ENCODE peak calls at places on chromosomes 1 and 21, in four cellular contexts. H, Y, Z and O are unnamed samples.

GRCh38 chr1:152018537-152018936 is 18.3 kb downstream of the S100A11 start:
- DNase-seq in H (peak), Y (no peak), Z (no peak), O (peak)

GRCh38 chr1:211975152-211975941 is 60.0 kb downstream of the INTS7 start:
- DNase-seq in H (no peak), Y (no peak), Z (peak), O (no peak)

GRCh38 chr1:36344395-36344680 is 20.9 kb upstream of the EVA1B start:
- DNase-seq in H (no peak), Y (no peak), Z (no peak), O (no peak)

GRCh38 chr1:17648457-17649145 is 106.5 kb upstream of the ACTL8 start:
- DNase-seq in H (no peak), Y (no peak), Z (no peak), O (no peak)

GRCh38 chr1:61434276-61434675 is 290.7 kb downstream of the TM2D1 start:
- DNase-seq in H (no peak), Y (no peak), Z (peak), O (no peak)

GRCh38 chr1:230594374-230594773 is 47.9 kb upstream of the COG2 start:
- DNase-seq in H (no peak), Y (no peak), Z (no peak), O (no peak)

GRCh38 chr1:66788231-66788939 is 12.7 kb downstream of the INSL5 start:
- DNase-seq in H (no peak), Y (no peak), Z (no peak), O (no peak)

GRCh38 chr1:204673909-204674701 is 11.4 kb downstream of the LRRN2 start:
- DNase-seq in H (peak), Y (no peak), Z (no peak), O (peak)

GRCh38 chr1:44134071-44134920 is 7.1 kb downstream of the KLF18 start:
- DNase-seq in H (no peak), Y (no peak), Z (no peak), O (peak)

GRCh38 chr1:184036517-184036949 is 995 bp downstream of the COLGALT2 start:
- DNase-seq in H (peak), Y (no peak), Z (no peak), O (peak)

GRCh38 chr1:12179111-12179519 is 12.3 kb downstream of the TNFRSF1B start:
- DNase-seq in H (no peak), Y (no peak), Z (peak), O (no peak)

GRCh38 chr1:84156210-84156621 is 12.1 kb downstream of the PRKACB start:
- DNase-seq in H (no peak), Y (no peak), Z (peak), O (no peak)

GRCh38 chr1:162918111-162918754 is 57.3 kb upstream of the CCDC190 start:
- DNase-seq in H (no peak), Y (no peak), Z (no peak), O (no peak)

GRCh38 chr1:34460193-34460592 is 283.5 kb downstream of the C1orf94 start:
- DNase-seq in H (peak), Y (peak), Z (no peak), O (peak)

GRCh38 chr1:177937931-177938330 is 31.9 kb downstream of the SEC16B start:
- DNase-seq in H (no peak), Y (no peak), Z (peak), O (peak)
- H3K4ac ChIP-seq in H (no peak), Y (no peak), Z (peak), O (no peak)

DNA sequence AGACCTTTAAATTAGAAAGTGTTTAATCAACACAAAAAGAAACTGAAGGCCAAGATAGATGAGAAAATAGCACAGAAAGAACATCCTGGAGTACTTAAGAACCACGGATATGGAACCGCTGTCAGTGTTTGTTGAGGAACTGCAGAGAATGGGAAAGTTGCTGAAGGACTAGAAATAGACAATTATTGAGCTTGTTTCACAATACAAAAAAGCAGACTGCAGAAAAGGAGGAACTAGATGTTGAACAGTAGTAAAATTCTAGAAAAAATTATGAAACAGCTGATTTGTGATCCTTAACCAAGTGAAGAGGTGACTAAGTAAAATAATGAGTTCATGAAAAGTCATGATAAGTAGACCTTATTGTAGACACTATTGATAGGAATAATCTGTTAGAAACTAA is 29.7 kb downstream of the MYSM1 start:
- DNase-seq in H (no peak), Y (no peak), Z (no peak), O (no peak)
- H3K4ac ChIP-seq in H (no peak), Y (no peak), Z (no peak), O (no peak)

GRCh38 chr1:19888112-19888511 is 5.9 kb downstream of the OTUD3 start:
- DNase-seq in H (no peak), Y (no peak), Z (no peak), O (peak)
- H3K4ac ChIP-seq in H (no peak), Y (no peak), Z (no peak), O (no peak)

GRCh38 chr21:39313042-39313456 is 383 bp downstream of the BRWD1 start:
- DNase-seq in H (no peak), Y (peak), Z (no peak), O (no peak)
- H3K4ac ChIP-seq in H (no peak), Y (no peak), Z (no peak), O (peak)

DNA sequence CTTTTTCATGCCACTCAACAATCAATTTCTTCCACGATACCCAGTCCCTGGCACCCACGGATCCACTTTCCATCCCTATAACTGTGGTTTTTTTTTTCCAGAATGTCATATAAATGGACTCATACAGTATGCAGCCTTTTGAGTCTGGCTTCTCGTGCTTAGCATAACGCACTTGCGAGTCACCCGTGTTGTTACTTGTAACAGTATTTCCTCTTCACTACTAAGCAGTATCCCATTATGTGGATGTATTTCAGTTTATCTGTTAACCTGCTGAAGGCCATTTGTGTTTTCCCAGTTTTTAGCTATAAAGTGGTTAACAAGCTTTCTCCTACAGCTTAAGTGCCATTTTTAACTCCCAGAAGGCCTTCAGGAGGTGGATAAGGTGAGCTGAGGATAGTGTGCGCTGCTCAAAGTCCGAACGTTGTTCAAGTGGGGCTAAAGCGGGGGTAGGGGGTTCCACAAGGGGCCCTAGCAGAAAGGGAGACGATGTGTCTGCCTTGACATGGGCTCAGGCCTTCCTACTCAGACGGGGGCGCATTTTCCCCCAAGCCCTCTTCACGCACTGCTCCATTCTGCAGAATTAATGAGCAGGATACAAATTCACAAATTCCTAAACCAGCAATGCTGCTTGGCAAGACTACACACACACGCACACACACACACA is 770 bp downstream of the ADAR start:
- DNase-seq in H (no peak), Y (no peak), Z (peak), O (peak)
- H3K4ac ChIP-seq in H (no peak), Y (no peak), Z (peak), O (peak)

GRCh38 chr1:15899266-15899665 is 51.8 kb downstream of the SPEN start:
- DNase-seq in H (no peak), Y (no peak), Z (no peak), O (no peak)

GRCh38 chr1:15895233-15895632 is 47.7 kb downstream of the SPEN start:
- DNase-seq in H (no peak), Y (no peak), Z (no peak), O (no peak)

GRCh38 chr1:15902882-15903281 is 55.4 kb downstream of the SPEN start:
- DNase-seq in H (no peak), Y (no peak), Z (peak), O (no peak)

GRCh38 chr1:15900662-15901279 is 53.3 kb downstream of the SPEN start:
- DNase-seq in H (no peak), Y (no peak), Z (no peak), O (peak)
- H3K4ac ChIP-seq in H (no peak), Y (no peak), Z (no peak), O (no peak)